ENCODE peak calls at places on chromosome 15, in eight cellular contexts. One of them, this sample, is unnamed.

GRCh38 chr15:45854455-45855202 is 219.8 kb downstream of the SQOR start:
- DNase-seq in fibroblast of lung: no peak
- DNase-seq in activated effector memory CD4-positive, alpha-beta T cell treated with Interleukin-2 at 50 U/mL for 16 hours: no peak
- DNase-seq in stimulated activated CD4-positive, alpha-beta T cell treated with anti-CD3 and anti-CD28 coated beads, Interleukin-4, amount 100 ng/mL, for 48 hours: no peak
- DNase-seq in AG04449: no peak
- DNase-seq in mesenteric fat pad: no peak
- DNase-seq in iris pigment epithelial cell: no peak
- DNase-seq in T1000: no peak
- DNase-seq in this sample: no peak

GRCh38 chr15:77239892-77240608 is 169.1 kb upstream of the TSPAN3 start:
- DNase-seq in mesenteric fat pad: no peak
- DNase-seq in AG04449: no peak
- DNase-seq in iris pigment epithelial cell: no peak
- DNase-seq in fibroblast of lung: no peak
- DNase-seq in activated effector memory CD4-positive, alpha-beta T cell treated with Interleukin-2 at 50 U/mL for 16 hours: no peak
- DNase-seq in stimulated activated CD4-positive, alpha-beta T cell treated with anti-CD3 and anti-CD28 coated beads, Interleukin-4, amount 100 ng/mL, for 48 hours: no peak
- DNase-seq in T1000: no peak
- DNase-seq in this sample: no peak

GRCh38 chr15:58931985-58932384 is 1.5 kb downstream of the SLTM start:
- DNase-seq in fibroblast of lung: peak; percentile 81
- DNase-seq in activated effector memory CD4-positive, alpha-beta T cell treated with Interleukin-2 at 50 U/mL for 16 hours: no peak
- DNase-seq in mesenteric fat pad: no peak
- DNase-seq in iris pigment epithelial cell: peak; percentile 60
- DNase-seq in T1000: no peak
- DNase-seq in stimulated activated CD4-positive, alpha-beta T cell treated with anti-CD3 and anti-CD28 coated beads, Interleukin-4, amount 100 ng/mL, for 48 hours: no peak
- DNase-seq in AG04449: no peak
- DNase-seq in this sample: no peak

GRCh38 chr15:48365575-48365974 is 34.3 kb downstream of the DUT start:
- DNase-seq in iris pigment epithelial cell: no peak
- DNase-seq in stimulated activated CD4-positive, alpha-beta T cell treated with anti-CD3 and anti-CD28 coated beads, Interleukin-4, amount 100 ng/mL, for 48 hours: no peak
- DNase-seq in mesenteric fat pad: no peak
- DNase-seq in AG04449: no peak
- DNase-seq in fibroblast of lung: no peak
- DNase-seq in activated effector memory CD4-positive, alpha-beta T cell treated with Interleukin-2 at 50 U/mL for 16 hours: no peak
- DNase-seq in T1000: no peak
- DNase-seq in this sample: no peak

GRCh38 chr15:81887913-81888312 is 157.9 kb downstream of the MEX3B start:
- DNase-seq in activated effector memory CD4-positive, alpha-beta T cell treated with Interleukin-2 at 50 U/mL for 16 hours: no peak
- DNase-seq in iris pigment epithelial cell: peak; percentile 65
- DNase-seq in T1000: no peak
- DNase-seq in fibroblast of lung: peak; percentile 82
- DNase-seq in stimulated activated CD4-positive, alpha-beta T cell treated with anti-CD3 and anti-CD28 coated beads, Interleukin-4, amount 100 ng/mL, for 48 hours: no peak
- DNase-seq in mesenteric fat pad: no peak
- DNase-seq in AG04449: no peak
- DNase-seq in this sample: no peak

GRCh38 chr15:92636950-92637481 is 18.6 kb downstream of the FAM174B start:
- DNase-seq in AG04449: no peak
- DNase-seq in fibroblast of lung: no peak
- DNase-seq in stimulated activated CD4-positive, alpha-beta T cell treated with anti-CD3 and anti-CD28 coated beads, Interleukin-4, amount 100 ng/mL, for 48 hours: no peak
- DNase-seq in T1000: no peak
- DNase-seq in iris pigment epithelial cell: no peak
- DNase-seq in activated effector memory CD4-positive, alpha-beta T cell treated with Interleukin-2 at 50 U/mL for 16 hours: no peak
- DNase-seq in mesenteric fat pad: peak; percentile 51
- DNase-seq in this sample: peak; percentile 73

GRCh38 chr15:75864213-75865059 is 21.2 kb downstream of the UBE2Q2 start:
- DNase-seq in mesenteric fat pad: no peak
- DNase-seq in iris pigment epithelial cell: peak; percentile 8
- DNase-seq in activated effector memory CD4-positive, alpha-beta T cell treated with Interleukin-2 at 50 U/mL for 16 hours: no peak
- DNase-seq in AG04449: no peak
- DNase-seq in T1000: no peak
- DNase-seq in stimulated activated CD4-positive, alpha-beta T cell treated with anti-CD3 and anti-CD28 coated beads, Interleukin-4, amount 100 ng/mL, for 48 hours: no peak
- DNase-seq in fibroblast of lung: peak; percentile 45
- DNase-seq in this sample: no peak

GRCh38 chr15:75891895-75892294 is 11.8 kb upstream of the FBXO22 start:
- DNase-seq in T1000: peak; percentile 10
- DNase-seq in fibroblast of lung: peak; percentile 85
- DNase-seq in activated effector memory CD4-positive, alpha-beta T cell treated with Interleukin-2 at 50 U/mL for 16 hours: no peak
- DNase-seq in AG04449: peak; percentile 83
- DNase-seq in stimulated activated CD4-positive, alpha-beta T cell treated with anti-CD3 and anti-CD28 coated beads, Interleukin-4, amount 100 ng/mL, for 48 hours: no peak
- DNase-seq in mesenteric fat pad: no peak
- DNase-seq in iris pigment epithelial cell: peak; percentile 97
- DNase-seq in this sample: no peak